ENCODE peak calls at places on chromosome 7, in eight cellular contexts. O is astrocyte of the cerebellum, C is lower lobe of right lung, F is astrocyte of the spinal cord, P is kidney epithelial cell, H is neural progenitor cell, S is fibroblast of pulmonary artery, V is endodermal cell. Y is an unnamed sample.

GRCh38 chr7:107938448-107939250 is 47.7 kb downstream of the DLD start:
- DNase-seq in O (no peak), C (no peak), F (no peak), P (no peak), H (no peak), S (peak), V (no peak), Y (no peak)

GRCh38 chr7:69429817-69430501 is 168.3 kb upstream of the AUTS2 start:
- DNase-seq in O (peak), C (peak), F (peak), P (no peak), H (peak), S (peak), V (peak), Y (no peak)

GRCh38 chr7:152513861-152514770 is 78.3 kb upstream of the KMT2C start:
- DNase-seq in O (no peak), C (no peak), F (no peak), P (no peak), H (no peak), S (no peak), V (peak), Y (no peak)

GRCh38 chr7:30447466-30447865 is 31.1 kb downstream of the NOD1 start:
- DNase-seq in O (no peak), C (no peak), F (no peak), P (no peak), H (no peak), S (no peak), V (no peak), Y (no peak)

GRCh38 chr7:111356941-111357340 is 205.4 kb downstream of the IMMP2L start:
- DNase-seq in O (peak), C (no peak), F (peak), P (no peak), H (no peak), S (no peak), V (no peak), Y (no peak)

GRCh38 chr7:47473499-47474210 is 108.3 kb downstream of the TNS3 start:
- DNase-seq in O (no peak), C (peak), F (no peak), P (no peak), H (no peak), S (no peak), V (no peak), Y (no peak)

GRCh38 chr7:143345428-143345900 is 17.0 kb downstream of the FAM131B start:
- DNase-seq in O (no peak), C (peak), F (peak), P (peak), H (peak), S (peak), V (peak), Y (no peak)

GRCh38 chr7:107953265-107953923 is 49.6 kb downstream of the LAMB1 start:
- DNase-seq in O (no peak), C (no peak), F (no peak), P (no peak), H (no peak), S (no peak), V (no peak), Y (no peak)

GRCh38 chr7:2018786-2019692 is 213.7 kb downstream of the MAD1L1 start:
- DNase-seq in O (peak), C (peak), F (peak), P (peak), H (no peak), S (peak), V (no peak), Y (no peak)

GRCh38 chr7:7654964-7655363 is 14.4 kb downstream of the UMAD1 start:
- DNase-seq in O (no peak), C (no peak), F (no peak), P (no peak), H (no peak), S (no peak), V (no peak), Y (no peak)

GRCh38 chr7:106369816-106370215 is 85.0 kb upstream of the NAMPT start:
- DNase-seq in O (no peak), C (no peak), F (peak), P (no peak), H (no peak), S (no peak), V (no peak), Y (no peak)

GRCh38 chr7:77904252-77904651 is 105.7 kb downstream of the PHTF2 start:
- DNase-seq in O (no peak), C (no peak), F (no peak), P (no peak), H (no peak), S (no peak), V (no peak), Y (no peak)

GRCh38 chr7:36115448-36116321 is 37.4 kb upstream of the EEPD1 start:
- DNase-seq in O (peak), C (peak), F (peak), P (peak), H (no peak), S (peak), V (no peak), Y (peak)

GRCh38 chr7:151174246-151175046 is 7.0 kb upstream of the GBX1 start:
- DNase-seq in O (no peak), C (no peak), F (no peak), P (no peak), H (no peak), S (peak), V (no peak), Y (no peak)

GRCh38 chr7:80929619-80930018 is 10.8 kb upstream of the SEMA3C start:
- DNase-seq in O (no peak), C (no peak), F (no peak), P (no peak), H (no peak), S (no peak), V (no peak), Y (no peak)

DNA sequence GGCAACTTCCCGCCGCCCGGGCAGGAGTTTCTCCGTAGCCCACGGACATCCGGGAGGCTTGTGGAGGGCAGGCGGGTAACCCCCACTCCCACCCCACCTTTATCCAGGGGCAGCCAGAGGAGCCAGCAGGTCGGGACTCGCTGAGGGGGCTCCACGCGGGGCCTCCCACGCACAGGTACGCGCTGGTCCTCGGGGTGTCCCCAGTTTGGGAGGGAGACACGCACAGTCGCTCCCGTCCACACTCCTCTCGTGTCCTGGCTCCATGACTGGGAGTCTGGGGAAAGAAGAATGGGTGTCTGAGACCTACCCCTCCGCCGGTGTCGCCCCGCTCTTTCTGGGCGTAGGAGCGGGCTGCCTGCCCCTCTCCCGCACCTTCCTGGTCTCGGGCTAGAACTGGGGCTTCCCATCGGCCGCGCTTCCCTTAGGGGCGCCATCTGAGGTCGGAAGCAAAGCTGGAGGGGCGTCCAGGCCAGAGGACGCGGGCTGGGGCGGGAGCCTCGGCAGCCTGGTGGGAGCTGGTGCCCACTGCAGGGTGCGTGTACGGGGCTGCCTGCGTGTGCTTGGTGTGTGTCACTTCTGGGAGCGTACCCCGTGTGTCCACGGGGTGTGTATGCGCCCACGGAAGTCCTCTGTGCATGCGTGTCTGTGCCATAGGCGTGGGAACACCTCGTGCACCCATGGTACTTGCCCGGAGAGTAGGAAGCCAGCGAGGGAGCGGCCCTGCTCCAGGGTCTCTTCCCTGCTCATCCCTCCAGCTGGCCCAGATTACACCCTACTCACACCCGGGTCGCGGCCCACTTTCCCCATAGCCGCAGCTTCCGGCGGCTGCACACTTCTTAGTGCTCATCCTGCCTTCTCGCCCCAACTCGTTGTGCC is 73.0 kb upstream of the LEP start:
- DNase-seq in O (no peak), C (no peak), F (no peak), P (no peak), H (peak), S (no peak), V (peak), Y (no peak)
- H3K4me3 ChIP-seq in O (peak), C (peak), F (no peak), P (peak), H (peak), S (no peak), V (no peak), Y (peak)

GRCh38 chr7:41973331-41973730 is 263.7 kb downstream of the GLI3 start:
- DNase-seq in O (no peak), C (no peak), F (no peak), P (no peak), H (no peak), S (no peak), V (no peak), Y (no peak)
- TF ChIP-seq CTCF in O (no peak), C (no peak), F (no peak), P (no peak), H (no peak), S (no peak), V (no peak), Y (no peak)

DNA sequence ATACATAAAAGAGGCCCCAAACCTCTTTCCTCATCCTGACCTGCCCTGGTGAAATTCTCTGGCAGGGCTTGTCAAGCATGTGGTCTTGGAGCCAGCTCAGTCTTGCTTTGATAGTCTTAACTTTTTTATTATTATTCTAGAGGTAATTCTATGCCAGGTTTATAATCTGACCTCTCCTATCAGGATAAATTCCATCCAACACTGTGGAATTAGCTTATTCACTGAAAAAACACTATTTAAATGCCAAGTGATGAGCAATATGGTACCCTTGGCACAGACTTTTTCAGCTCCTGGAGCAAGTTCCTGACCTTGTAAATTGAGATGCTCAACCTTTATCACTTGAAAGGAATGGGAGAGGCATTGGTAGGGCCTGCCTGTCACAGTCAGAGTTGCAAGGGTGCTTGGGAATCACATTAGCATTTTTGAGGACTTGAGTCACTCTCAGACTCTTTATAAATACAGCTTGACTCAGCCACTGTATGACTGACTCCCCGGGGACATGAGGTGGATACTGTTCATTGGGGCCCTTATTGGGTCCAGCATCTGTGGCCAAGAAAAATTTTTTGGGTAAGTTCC is at the start of gene CPA4:
- DNase-seq in O (peak), C (no peak), F (peak), P (peak), H (no peak), S (peak), V (no peak), Y (peak)
- H3K4me3 ChIP-seq in O (no peak), C (no peak), F (peak), P (no peak), H (no peak), S (no peak), V (no peak), Y (peak)

DNA sequence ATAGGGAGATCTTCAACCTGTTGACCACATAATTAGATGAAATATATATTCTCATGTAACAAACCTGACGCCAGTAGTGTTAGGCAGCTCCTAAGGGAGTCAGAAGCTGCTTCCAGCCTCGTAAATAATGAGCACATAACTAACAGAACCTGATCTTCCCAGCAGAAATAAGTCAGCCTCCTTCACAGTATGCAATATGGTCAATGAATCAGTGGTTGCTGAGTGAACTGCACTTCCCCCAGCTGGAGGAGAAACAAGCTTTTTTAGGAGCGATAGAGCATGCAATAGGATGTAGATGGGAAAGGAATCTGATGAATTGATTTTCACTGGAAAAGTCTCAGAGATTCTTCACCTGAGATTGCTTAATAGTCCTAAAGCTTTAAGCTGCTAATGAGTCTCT is 337.2 kb upstream of the LRGUK start:
- DNase-seq in O (peak), C (no peak), F (no peak), P (peak), H (peak), S (no peak), V (no peak), Y (no peak)
- TF ChIP-seq CTCF in O (peak), C (no peak), F (no peak), P (no peak), H (peak), S (no peak), V (peak), Y (peak)